ENCODE peak calls at places on chromosomes 13 and 19, in nine cellular contexts. N is tibial nerve, L is stomach, W is MM.1S, F is bronchial epithelial cell, T is tibial artery, C is uterus, H is neural progenitor cell, J is GM23338. K is an unnamed sample. For H3K36me3, the result is how much of the 10 kb centered on the place peaks cover.

GRCh38 chr13:51925865-51926527 is 64.2 kb downstream of the CCDC70 start:
- DNase-seq in C (no peak), L (no peak), T (no peak), W (no peak), N (no peak), H (no peak), F (no peak), J (no peak), K (no peak)

GRCh38 chr19:3987619-3988371 is 2.5 kb upstream of the EEF2 start:
- DNase-seq in H (peak), W (peak), J (peak), T (peak), L (peak), C (peak), N (peak), F (peak), K (peak)

GRCh38 chr19:47107953-47108746 is 5.4 kb downstream of the ZC3H4 start:
- DNase-seq in F (peak), H (no peak), T (no peak), C (no peak), L (no peak), J (no peak), N (no peak), W (no peak), K (no peak)

GRCh38 chr19:5681446-5682292 is 842 bp downstream of the HSD11B1L start:
- DNase-seq in F (no peak), C (no peak), W (peak), H (no peak), L (no peak), J (no peak), N (no peak), T (no peak), K (no peak)

GRCh38 chr13:33730147-33730546 is 87.8 kb upstream of the RFC3 start:
- DNase-seq in C (no peak), F (no peak), N (no peak), W (no peak), T (peak), H (no peak), J (no peak), L (no peak), K (no peak)

GRCh38 chr13:57629821-57630235 is 1.7 kb upstream of the PCDH17 start:
- DNase-seq in L (peak), J (peak), F (peak), W (no peak), T (peak), H (peak), N (no peak), C (peak), K (peak)

GRCh38 chr19:45391346-45391745 is 13.5 kb downstream of the PPP1R13L start:
- DNase-seq in H (peak), J (peak), F (no peak), W (no peak), T (no peak), C (no peak), N (no peak), L (no peak), K (no peak)

GRCh38 chr13:44523176-44524017 is 52.7 kb downstream of the TSC22D1 start:
- DNase-seq in T (no peak), F (peak), W (peak), J (peak), H (no peak), L (no peak), C (no peak), N (no peak), K (no peak)

GRCh38 chr13:41178040-41178439 is 16.3 kb downstream of the KBTBD7 start:
- DNase-seq in L (no peak), W (no peak), N (no peak), F (peak), T (no peak), H (no peak), C (no peak), J (peak), K (no peak)

GRCh38 chr19:41869374-41869955 is 7.6 kb upstream of the CD79A start:
- DNase-seq in H (no peak), T (no peak), N (no peak), L (no peak), J (no peak), F (no peak), C (no peak), W (no peak), K (no peak)

GRCh38 chr13:76455960-76456359 is 430.2 kb downstream of the KCTD12 start:
- DNase-seq in F (peak), J (no peak), L (no peak), T (no peak), N (no peak), C (no peak), W (no peak), H (no peak), K (no peak)

GRCh38 chr13:33441015-33441414 is 155.5 kb upstream of the STARD13 start:
- DNase-seq in H (peak), T (no peak), N (no peak), W (no peak), F (peak), C (no peak), L (peak), J (peak), K (no peak)

GRCh38 chr13:58302349-58302748 is 670.8 kb downstream of the PCDH17 start:
- DNase-seq in C (no peak), N (no peak), J (no peak), F (no peak), L (peak), T (no peak), H (no peak), W (no peak), K (no peak)

GRCh38 chr19:40774916-40775631 is at the start of gene MIA:
- DNase-seq in J (no peak), L (no peak), H (no peak), W (no peak), T (no peak), F (no peak), C (no peak), N (no peak), K (no peak)

GRCh38 chr13:109226631-109227030 is 559.8 kb downstream of the IRS2 start:
- DNase-seq in J (no peak), T (no peak), F (no peak), C (no peak), N (no peak), L (no peak), H (no peak), W (no peak), K (no peak)

GRCh38 chr19:34350161-34350561 is 14.8 kb upstream of the GPI start:
- DNase-seq in N (no peak), W (no peak), L (no peak), H (no peak), C (no peak), T (no peak), F (no peak), J (no peak), K (no peak)

GRCh38 chr13:110624766-110625756 is 9.7 kb downstream of the NAXD start:
- DNase-seq in T (no peak), F (no peak), L (peak), N (no peak), C (no peak), J (peak), H (peak), W (no peak), K (no peak)

GRCh38 chr19:20964798-20965197 is 41.7 kb downstream of the ZNF85 start:
- DNase-seq in F (no peak), L (no peak), T (no peak), C (no peak), N (no peak), H (no peak), J (peak), W (no peak), K (no peak)

GRCh38 chr13:98199480-98199879 is 22.4 kb upstream of the RNF113B start:
- DNase-seq in W (no peak), H (no peak), F (no peak), L (no peak), C (no peak), T (no peak), N (no peak), J (peak), K (no peak)

GRCh38 chr13:90792335-90792734 is 555.2 kb upstream of the MIR17HG start:
- DNase-seq in T (no peak), W (no peak), C (no peak), F (peak), L (no peak), H (no peak), N (no peak), J (no peak), K (no peak)

GRCh38 chr19:963401-964022 is 20.6 kb upstream of the WDR18 start:
- DNase-seq in J (no peak), L (no peak), F (no peak), H (no peak), W (no peak), T (no peak), N (no peak), C (no peak), K (no peak)

DNA sequence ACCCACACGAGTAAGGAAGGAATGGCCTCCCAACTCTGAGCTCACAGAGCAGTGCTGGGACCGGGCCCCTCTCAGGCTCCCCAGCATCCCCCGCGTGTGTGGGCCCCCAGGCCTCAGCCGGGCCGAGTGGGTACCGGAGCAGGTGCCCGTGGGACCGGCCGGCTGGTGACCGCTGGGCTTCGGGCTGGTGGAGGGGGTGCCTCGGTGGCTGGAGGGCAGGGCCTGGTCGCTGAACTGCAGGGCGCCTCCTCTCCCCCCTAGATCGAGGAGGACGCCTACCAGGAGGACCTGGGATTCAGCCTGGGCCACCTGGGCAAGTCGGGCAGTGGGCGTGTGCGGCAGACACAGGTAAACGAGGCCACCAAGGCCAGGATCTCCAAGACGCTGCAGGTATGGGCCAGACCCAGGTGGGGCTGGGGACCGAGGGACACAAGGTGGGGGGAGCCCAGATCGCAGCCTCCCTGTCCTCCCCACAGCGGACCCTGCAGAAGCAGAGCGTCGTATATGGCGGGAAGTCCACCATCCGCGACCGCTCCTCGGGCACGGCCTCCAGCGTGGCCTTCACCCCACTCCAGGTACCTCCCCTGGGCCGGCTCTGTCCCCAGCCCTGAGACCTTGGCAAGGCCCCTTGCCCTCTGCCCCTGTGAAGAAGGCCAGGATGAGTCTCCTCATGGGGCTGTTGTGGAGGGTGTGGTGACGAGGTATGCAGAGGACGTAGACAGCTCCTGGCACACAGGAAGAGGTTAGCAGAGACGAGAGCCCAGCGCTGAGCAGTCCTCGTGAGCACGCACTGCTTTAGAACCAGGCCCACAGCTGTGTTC is 8.6 kb upstream of the CNOT3 start:
- DNase-seq in T (no peak), C (no peak), W (no peak), H (no peak), L (no peak), F (no peak), N (no peak), J (no peak), K (no peak)
- H3K36me3 ChIP-seq in T (half or more), C (under half), W (under half), H (under half), L (half or more), F (under half), N (under half), J (under half), K (under half)

GRCh38 chr13:32229443-32229842 is 85.7 kb downstream of the ZAR1L start:
- DNase-seq in C (no peak), H (no peak), W (no peak), J (no peak), N (no peak), F (no peak), T (no peak), L (no peak), K (no peak)

GRCh38 chr13:32233062-32233461 is 82.1 kb downstream of the ZAR1L start:
- DNase-seq in N (no peak), L (no peak), J (no peak), F (no peak), T (no peak), W (no peak), C (no peak), H (no peak), K (no peak)

GRCh38 chr13:32237681-32238080 is 77.5 kb downstream of the ZAR1L start:
- DNase-seq in H (no peak), J (no peak), T (no peak), F (no peak), N (no peak), C (no peak), W (no peak), L (no peak), K (no peak)

GRCh38 chr13:32232263-32232662 is 82.9 kb downstream of the ZAR1L start:
- DNase-seq in J (no peak), W (no peak), L (no peak), H (no peak), N (no peak), T (no peak), C (no peak), F (no peak), K (no peak)

GRCh38 chr13:32234914-32235313 is 80.2 kb downstream of the ZAR1L start:
- DNase-seq in L (no peak), W (no peak), C (no peak), F (no peak), J (no peak), N (no peak), T (no peak), H (no peak), K (no peak)
- H3K36me3 ChIP-seq in L (half or more), W (under half), C (under half), F (under half), J (under half), N (under half), T (half or more), H (under half), K (under half)

GRCh38 chr19:49780861-49781260 is 14.1 kb downstream of the AP2A1 start:
- DNase-seq in F (no peak), L (no peak), H (no peak), T (no peak), N (no peak), J (no peak), W (no peak), C (no peak), K (no peak)

GRCh38 chr19:49776371-49776764 is 9.6 kb downstream of the AP2A1 start:
- DNase-seq in N (no peak), F (no peak), L (no peak), T (no peak), J (no peak), W (no peak), H (no peak), C (no peak), K (no peak)

GRCh38 chr19:49779731-49780578 is 13.2 kb downstream of the AP2A1 start:
- DNase-seq in L (no peak), F (no peak), N (no peak), H (no peak), C (no peak), J (no peak), W (no peak), T (no peak), K (no peak)

GRCh38 chr19:49782515-49782914 is 15.7 kb downstream of the AP2A1 start:
- DNase-seq in L (no peak), H (no peak), C (no peak), F (no peak), N (no peak), T (no peak), W (no peak), J (no peak), K (no peak)

GRCh38 chr19:49781394-49781793 is 14.6 kb downstream of the AP2A1 start:
- DNase-seq in N (no peak), F (no peak), T (no peak), J (no peak), W (no peak), H (no peak), L (no peak), C (no peak), K (no peak)
- H3K36me3 ChIP-seq in N (under half), F (under half), T (under half), J (under half), W (under half), H (under half), L (under half), C (under half), K (under half)

DNA sequence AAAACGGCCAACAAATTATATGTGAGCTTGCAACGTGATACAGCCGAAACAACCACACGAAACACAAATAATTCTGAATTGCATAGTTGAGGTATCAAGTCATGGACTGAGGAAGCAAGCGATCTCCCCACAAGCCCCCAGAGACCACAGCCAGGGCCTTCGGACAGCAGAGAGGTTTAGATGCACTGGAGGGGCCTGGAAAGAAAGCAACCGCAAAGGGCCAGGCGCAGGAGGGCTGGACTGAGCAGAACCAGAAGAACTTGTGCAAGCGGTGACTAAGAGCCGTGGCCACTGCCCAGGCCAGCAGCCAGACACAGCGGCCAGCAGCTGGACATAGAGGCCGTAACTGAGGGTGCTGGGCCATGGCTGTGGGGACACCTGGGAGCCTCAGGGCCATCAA is 131.4 kb downstream of the TNFRSF19 start:
- DNase-seq in T (peak), N (peak), F (no peak), L (peak), W (no peak), J (no peak), H (no peak), C (peak), K (peak)
- H3K36me3 ChIP-seq in T (under half), N (under half), F (under half), L (under half), W (under half), J (under half), H (under half), C (under half), K (under half)

GRCh38 chr13:26727633-26728032 is 33.0 kb downstream of the GPR12 start:
- DNase-seq in N (no peak), T (no peak), F (peak), C (no peak), W (no peak), J (no peak), H (no peak), L (no peak), K (no peak)

GRCh38 chr13:26721251-26721939 is 39.2 kb downstream of the GPR12 start:
- DNase-seq in F (no peak), N (no peak), T (no peak), W (no peak), C (no peak), J (no peak), H (no peak), L (peak), K (no peak)

GRCh38 chr13:26727122-26727521 is 33.5 kb downstream of the GPR12 start:
- DNase-seq in N (no peak), T (no peak), W (no peak), H (no peak), F (no peak), C (no peak), L (no peak), J (no peak), K (no peak)

GRCh38 chr13:26722321-26722720 is 38.3 kb downstream of the GPR12 start:
- DNase-seq in C (no peak), H (no peak), N (no peak), F (no peak), T (no peak), J (no peak), W (no peak), L (no peak), K (no peak)

DNA sequence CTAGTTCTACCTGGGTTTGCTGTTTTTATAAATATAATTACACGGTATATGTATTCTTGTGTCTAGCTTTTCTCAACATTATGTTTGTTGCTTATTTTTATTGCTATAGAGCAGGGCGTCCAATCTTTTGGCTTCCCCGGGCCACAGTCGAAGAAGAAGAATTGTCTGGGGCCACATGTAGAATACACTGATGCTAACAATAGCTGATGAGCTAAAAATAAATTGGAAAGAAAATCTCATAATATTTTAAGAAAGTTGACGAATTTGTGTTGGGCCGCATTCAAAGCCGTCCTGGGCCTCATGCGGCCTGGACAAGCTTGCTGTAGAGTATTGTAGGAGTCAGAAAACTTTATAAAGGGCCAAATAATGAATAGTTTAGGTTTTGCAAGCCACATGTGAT is 33.9 kb downstream of the GPR12 start:
- DNase-seq in L (no peak), N (no peak), H (no peak), F (no peak), T (no peak), C (no peak), J (no peak), W (no peak), K (no peak)
- H3K36me3 ChIP-seq in L (under half), N (under half), H (under half), F (under half), T (under half), C (under half), J (under half), W (under half), K (under half)

DNA sequence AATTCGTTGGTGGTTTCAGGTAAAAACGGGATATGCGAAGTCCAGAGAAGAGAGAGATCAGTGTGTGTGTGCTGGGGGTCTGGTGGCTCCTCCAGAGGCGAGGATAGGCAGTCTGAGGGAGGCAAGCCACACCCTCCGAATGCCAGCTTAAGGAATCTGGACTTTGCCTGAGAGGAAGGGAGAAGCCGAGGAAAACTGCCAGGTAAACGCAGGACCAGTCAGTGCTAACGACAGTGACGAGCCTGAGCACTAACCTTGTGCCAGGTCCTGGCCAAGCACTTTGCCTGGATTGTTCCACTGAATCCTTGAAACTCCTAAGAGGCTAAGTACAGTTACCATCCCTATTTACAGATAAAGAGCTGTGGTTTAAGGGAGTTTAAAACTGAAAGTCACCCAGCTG is 15.3 kb downstream of the SMG9 start:
- DNase-seq in H (no peak), T (no peak), C (no peak), J (no peak), N (no peak), L (peak), W (no peak), F (no peak), K (no peak)
- H3K36me3 ChIP-seq in H (under half), T (half or more), C (under half), J (under half), N (under half), L (half or more), W (under half), F (under half), K (under half)

K was measured in aorta.